ENCODE peak calls at places on chromosomes 4 and X, in eight cellular contexts. One of them, this sample, is unnamed.

GRCh38 chr4:8008391-8008790 is 68.7 kb upstream of the AFAP1 start:
- DNase-seq in WTC11: no peak
- DNase-seq in fibroblast of the aortic adventitia: no peak
- DNase-seq in K562: no peak
- DNase-seq in H9: no peak
- DNase-seq in Calu3: no peak
- DNase-seq in astrocyte of the cerebellum: no peak
- DNase-seq in foreskin fibroblast: no peak
- DNase-seq in this sample: no peak

GRCh38 chr4:6041794-6042193 is 23.6 kb upstream of the C4orf50 start:
- DNase-seq in WTC11: no peak
- DNase-seq in H9: no peak
- DNase-seq in astrocyte of the cerebellum: no peak
- DNase-seq in K562: no peak
- DNase-seq in Calu3: no peak
- DNase-seq in foreskin fibroblast: no peak
- DNase-seq in fibroblast of the aortic adventitia: no peak
- DNase-seq in this sample: no peak

GRCh38 chr4:165493359-165493758 is 114.6 kb downstream of the CPE start:
- DNase-seq in astrocyte of the cerebellum: peak; percentile 46
- DNase-seq in foreskin fibroblast: peak; percentile 74
- DNase-seq in H9: peak; percentile 91
- DNase-seq in Calu3: peak; percentile 73
- DNase-seq in WTC11: peak; percentile 88
- DNase-seq in K562: peak; percentile 82
- DNase-seq in fibroblast of the aortic adventitia: peak; percentile 60
- DNase-seq in this sample: peak; percentile 87

GRCh38 chr4:10086506-10087120 is 30.0 kb downstream of the WDR1 start:
- DNase-seq in H9: no peak
- DNase-seq in WTC11: no peak
- DNase-seq in K562: no peak
- DNase-seq in foreskin fibroblast: no peak
- DNase-seq in astrocyte of the cerebellum: no peak
- DNase-seq in fibroblast of the aortic adventitia: no peak
- DNase-seq in Calu3: no peak
- DNase-seq in this sample: no peak

GRCh38 chrX:124239324-124239723 is 93.1 kb upstream of the TEX13D start:
- DNase-seq in WTC11: no peak
- DNase-seq in H9: no peak
- DNase-seq in astrocyte of the cerebellum: no peak
- DNase-seq in K562: no peak
- DNase-seq in fibroblast of the aortic adventitia: no peak
- DNase-seq in Calu3: no peak
- DNase-seq in foreskin fibroblast: no peak
- DNase-seq in this sample: no peak

GRCh38 chr4:2182981-2183380 is 58.9 kb downstream of the HAUS3 start:
- DNase-seq in Calu3: no peak
- DNase-seq in WTC11: no peak
- DNase-seq in H9: no peak
- DNase-seq in fibroblast of the aortic adventitia: peak; percentile 35
- DNase-seq in astrocyte of the cerebellum: no peak
- DNase-seq in K562: no peak
- DNase-seq in foreskin fibroblast: no peak
- DNase-seq in this sample: no peak

GRCh38 chr4:129364747-129365452 is 268.9 kb downstream of the C4orf33 start:
- DNase-seq in K562: no peak
- DNase-seq in astrocyte of the cerebellum: no peak
- DNase-seq in H9: no peak
- DNase-seq in Calu3: no peak
- DNase-seq in WTC11: no peak
- DNase-seq in fibroblast of the aortic adventitia: no peak
- DNase-seq in foreskin fibroblast: no peak
- DNase-seq in this sample: no peak

GRCh38 chr4:6591305-6591704 is 16.3 kb downstream of the MAN2B2 start:
- DNase-seq in Calu3: no peak
- DNase-seq in H9: no peak
- DNase-seq in K562: peak; percentile 71
- DNase-seq in foreskin fibroblast: no peak
- DNase-seq in astrocyte of the cerebellum: no peak
- DNase-seq in WTC11: no peak
- DNase-seq in fibroblast of the aortic adventitia: no peak
- DNase-seq in this sample: no peak

GRCh38 chr4:37928896-37929537 is 31.2 kb upstream of the PTTG2 start:
- DNase-seq in astrocyte of the cerebellum: no peak
- DNase-seq in fibroblast of the aortic adventitia: no peak
- DNase-seq in foreskin fibroblast: no peak
- DNase-seq in H9: no peak
- DNase-seq in WTC11: no peak
- DNase-seq in Calu3: no peak
- DNase-seq in K562: no peak
- DNase-seq in this sample: no peak

GRCh38 chr4:173538148-173538902 is 8.3 kb upstream of the HAND2 start:
- DNase-seq in H9: no peak
- DNase-seq in foreskin fibroblast: peak; percentile 41
- DNase-seq in Calu3: no peak
- DNase-seq in astrocyte of the cerebellum: no peak
- DNase-seq in WTC11: peak; percentile 49
- DNase-seq in K562: no peak
- DNase-seq in fibroblast of the aortic adventitia: peak; percentile 49
- DNase-seq in this sample: peak; percentile 38

GRCh38 chr4:154084864-154085263 is 296.0 kb upstream of the SFRP2 start:
- DNase-seq in astrocyte of the cerebellum: peak; percentile 11
- DNase-seq in fibroblast of the aortic adventitia: no peak
- DNase-seq in K562: no peak
- DNase-seq in H9: no peak
- DNase-seq in foreskin fibroblast: peak; percentile 45
- DNase-seq in Calu3: no peak
- DNase-seq in WTC11: no peak
- DNase-seq in this sample: no peak

GRCh38 chr4:74365761-74366160 is 816 bp downstream of the EREG start:
- DNase-seq in fibroblast of the aortic adventitia: no peak
- DNase-seq in WTC11: peak; percentile 40
- DNase-seq in Calu3: no peak
- DNase-seq in foreskin fibroblast: peak; percentile 60
- DNase-seq in astrocyte of the cerebellum: no peak
- DNase-seq in H9: peak; percentile 50
- DNase-seq in K562: peak; percentile 53
- DNase-seq in this sample: no peak

GRCh38 chrX:111010151-111010550 is 85.8 kb upstream of the PAK3 start:
- DNase-seq in Calu3: no peak
- DNase-seq in astrocyte of the cerebellum: no peak
- DNase-seq in K562: no peak
- DNase-seq in H9: no peak
- DNase-seq in fibroblast of the aortic adventitia: no peak
- DNase-seq in foreskin fibroblast: no peak
- DNase-seq in WTC11: no peak
- DNase-seq in this sample: no peak

GRCh38 chrX:102899940-102900916 is 36.8 kb upstream of the RAB40AL start:
- DNase-seq in foreskin fibroblast: peak; percentile 76
- DNase-seq in astrocyte of the cerebellum: peak; percentile 55
- DNase-seq in K562: peak; percentile 74
- DNase-seq in fibroblast of the aortic adventitia: peak; percentile 75
- DNase-seq in WTC11: peak; percentile 76
- DNase-seq in H9: peak; percentile 67
- DNase-seq in Calu3: peak; percentile 66
- DNase-seq in this sample: peak; percentile 69

GRCh38 chrX:57587607-57588006 is 4.2 kb upstream of the ZXDB start:
- DNase-seq in H9: no peak
- DNase-seq in astrocyte of the cerebellum: no peak
- DNase-seq in fibroblast of the aortic adventitia: no peak
- DNase-seq in K562: no peak
- DNase-seq in foreskin fibroblast: no peak
- DNase-seq in Calu3: no peak
- DNase-seq in WTC11: no peak
- DNase-seq in this sample: no peak

GRCh38 chr4:15451866-15452765 is 17.6 kb upstream of the CC2D2A start:
- DNase-seq in K562: no peak
- DNase-seq in fibroblast of the aortic adventitia: peak; percentile 96
- DNase-seq in H9: no peak
- DNase-seq in astrocyte of the cerebellum: peak; percentile 90
- DNase-seq in Calu3: no peak
- DNase-seq in foreskin fibroblast: peak; percentile 91
- DNase-seq in WTC11: no peak
- DNase-seq in this sample: no peak

GRCh38 chr4:130808492-130808891 is 1712.5 kb downstream of the C4orf33 start:
- DNase-seq in K562: peak; percentile 1
- DNase-seq in H9: no peak
- DNase-seq in fibroblast of the aortic adventitia: peak; percentile 5
- DNase-seq in Calu3: no peak
- DNase-seq in foreskin fibroblast: no peak
- DNase-seq in astrocyte of the cerebellum: no peak
- DNase-seq in WTC11: no peak
- DNase-seq in this sample: peak; percentile 9

GRCh38 chr4:146329042-146329716 is 114.8 kb downstream of the REELD1 start:
- DNase-seq in Calu3: no peak
- DNase-seq in fibroblast of the aortic adventitia: peak; percentile 84
- DNase-seq in astrocyte of the cerebellum: peak; percentile 11
- DNase-seq in H9: no peak
- DNase-seq in WTC11: no peak
- DNase-seq in foreskin fibroblast: peak; percentile 75
- DNase-seq in K562: no peak
- DNase-seq in this sample: no peak

GRCh38 chrX:119147486-119147885 is 19.9 kb upstream of the KIAA1210 start:
- DNase-seq in K562: no peak
- DNase-seq in Calu3: peak; percentile 32
- DNase-seq in astrocyte of the cerebellum: no peak
- DNase-seq in foreskin fibroblast: no peak
- DNase-seq in H9: no peak
- DNase-seq in fibroblast of the aortic adventitia: no peak
- DNase-seq in WTC11: no peak
- DNase-seq in this sample: no peak

GRCh38 chrX:119150163-119151135 is 22.8 kb upstream of the KIAA1210 start:
- DNase-seq in K562: no peak
- DNase-seq in WTC11: peak; percentile 9
- DNase-seq in H9: peak; percentile 29
- DNase-seq in fibroblast of the aortic adventitia: no peak
- DNase-seq in foreskin fibroblast: no peak
- DNase-seq in Calu3: no peak
- DNase-seq in astrocyte of the cerebellum: no peak
- DNase-seq in this sample: no peak

DNA sequence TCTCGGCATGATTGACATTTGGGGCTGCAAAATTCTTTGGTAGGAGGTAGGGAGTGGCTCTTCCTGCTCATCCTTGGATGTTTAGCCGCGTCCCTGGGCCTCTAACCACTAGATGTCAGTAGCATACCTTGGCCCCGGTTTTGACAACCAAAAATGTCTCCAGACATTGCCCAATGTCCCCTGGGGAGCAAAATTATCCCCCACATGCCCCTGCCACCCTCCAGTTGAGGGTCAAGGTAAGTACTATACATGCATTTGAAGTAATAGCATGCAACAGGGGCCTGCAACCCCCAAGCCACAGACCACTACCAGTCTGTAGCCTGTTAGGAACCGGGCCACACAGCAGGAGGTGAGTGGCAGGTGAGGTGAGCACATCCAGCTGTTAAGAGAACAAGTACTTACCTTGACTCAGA is 17.6 kb upstream of the KIAA1210 start:
- DNase-seq in Calu3: peak; percentile 24
- DNase-seq in astrocyte of the cerebellum: no peak
- DNase-seq in H9: peak; percentile 29
- DNase-seq in K562: peak; percentile 23
- DNase-seq in WTC11: peak; percentile 24
- DNase-seq in fibroblast of the aortic adventitia: peak; percentile 24
- DNase-seq in foreskin fibroblast: peak; percentile 50
- DNase-seq in this sample: peak; percentile 22
- TF ChIP-seq CTCF in Calu3: peak; percentile 32
- TF ChIP-seq CTCF in astrocyte of the cerebellum: peak; percentile 56
- TF ChIP-seq CTCF in H9: peak; percentile 67
- TF ChIP-seq CTCF in K562: peak; percentile 53
- TF ChIP-seq CTCF in WTC11: no peak
- TF ChIP-seq CTCF in fibroblast of the aortic adventitia: peak; percentile 60
- TF ChIP-seq CTCF in foreskin fibroblast: peak; percentile 51
- TF ChIP-seq CTCF in this sample: no peak

DNA sequence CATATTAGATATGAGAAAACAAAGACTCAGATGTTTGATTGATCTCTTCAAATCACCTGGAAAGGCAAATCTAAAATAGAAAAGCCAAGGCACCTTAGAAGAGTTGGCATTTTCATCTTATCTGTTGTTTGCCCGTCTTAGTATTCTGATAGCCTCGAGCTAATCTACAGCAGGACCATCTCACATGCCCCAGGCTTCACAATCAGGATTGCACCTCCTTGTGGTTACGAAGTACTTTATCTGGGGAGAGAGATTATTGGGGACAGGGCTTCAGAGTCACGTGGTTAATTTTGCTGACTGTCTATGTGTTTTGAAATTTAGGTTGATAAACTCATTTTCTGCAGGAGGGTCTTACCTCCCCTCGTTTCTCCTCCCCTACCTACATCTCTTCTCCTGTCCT is 313.1 kb upstream of the ANXA10 start:
- DNase-seq in WTC11: no peak
- DNase-seq in K562: no peak
- DNase-seq in astrocyte of the cerebellum: no peak
- DNase-seq in H9: no peak
- DNase-seq in fibroblast of the aortic adventitia: no peak
- DNase-seq in foreskin fibroblast: no peak
- DNase-seq in Calu3: no peak
- DNase-seq in this sample: no peak
- TF ChIP-seq CTCF in WTC11: no peak
- TF ChIP-seq CTCF in K562: no peak
- TF ChIP-seq CTCF in astrocyte of the cerebellum: no peak
- TF ChIP-seq CTCF in H9: peak; percentile 27
- TF ChIP-seq CTCF in fibroblast of the aortic adventitia: no peak
- TF ChIP-seq CTCF in foreskin fibroblast: no peak
- TF ChIP-seq CTCF in Calu3: no peak
- TF ChIP-seq CTCF in this sample: no peak

GRCh38 chrX:39984191-39984956 is 113.4 kb downstream of the BCOR start:
- DNase-seq in K562: peak; percentile 34
- DNase-seq in astrocyte of the cerebellum: peak; percentile 28
- DNase-seq in WTC11: no peak
- DNase-seq in H9: no peak
- DNase-seq in Calu3: no peak
- DNase-seq in fibroblast of the aortic adventitia: peak; percentile 72
- DNase-seq in foreskin fibroblast: peak; percentile 16
- DNase-seq in this sample: no peak
- TF ChIP-seq CTCF in K562: no peak
- TF ChIP-seq CTCF in astrocyte of the cerebellum: no peak
- TF ChIP-seq CTCF in WTC11: no peak
- TF ChIP-seq CTCF in H9: no peak
- TF ChIP-seq CTCF in Calu3: no peak
- TF ChIP-seq CTCF in fibroblast of the aortic adventitia: no peak
- TF ChIP-seq CTCF in foreskin fibroblast: no peak
- TF ChIP-seq CTCF in this sample: no peak

DNA sequence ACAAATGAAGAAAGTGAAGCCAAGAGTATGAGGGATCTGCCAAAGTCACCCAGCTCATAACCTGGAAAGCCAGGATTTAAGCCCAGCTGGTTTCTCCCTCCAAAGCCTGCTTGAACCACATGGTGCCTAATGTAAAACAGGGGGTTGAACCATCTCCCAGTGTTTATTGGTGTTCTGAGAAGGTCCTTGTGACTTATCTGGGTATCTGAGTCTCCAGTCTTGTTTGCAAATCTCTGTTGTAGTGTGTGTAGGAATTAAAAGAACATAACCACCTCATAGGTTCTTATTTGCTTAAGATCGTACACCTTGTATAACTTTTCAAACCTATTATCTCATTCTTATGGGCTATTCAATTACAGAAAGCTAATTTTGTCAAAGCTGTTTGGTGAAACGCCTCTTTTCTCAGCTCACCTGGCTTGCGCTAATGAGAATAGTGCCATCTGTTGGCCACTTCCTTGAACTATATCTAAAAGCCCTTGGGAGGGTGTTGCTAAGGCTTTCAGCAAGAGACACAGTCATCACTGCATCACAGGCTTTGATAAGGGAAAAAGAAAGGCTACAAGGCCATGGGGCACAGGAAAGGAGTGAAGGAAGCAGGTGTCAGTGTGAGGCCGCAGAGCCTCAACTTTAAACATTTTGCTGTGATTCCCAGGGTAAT is 34.0 kb downstream of the ETDB start:
- DNase-seq in H9: peak; percentile 53
- DNase-seq in WTC11: no peak
- DNase-seq in fibroblast of the aortic adventitia: peak; percentile 77
- DNase-seq in foreskin fibroblast: peak; percentile 71
- DNase-seq in K562: peak; percentile 77
- DNase-seq in astrocyte of the cerebellum: peak; percentile 44
- DNase-seq in Calu3: peak; percentile 55
- DNase-seq in this sample: peak; percentile 24
- TF ChIP-seq CTCF in H9: peak; percentile 70
- TF ChIP-seq CTCF in WTC11: peak; percentile 14
- TF ChIP-seq CTCF in fibroblast of the aortic adventitia: peak; percentile 64
- TF ChIP-seq CTCF in foreskin fibroblast: peak; percentile 52
- TF ChIP-seq CTCF in K562: peak; percentile 74
- TF ChIP-seq CTCF in astrocyte of the cerebellum: peak; percentile 65
- TF ChIP-seq CTCF in Calu3: peak; percentile 20
- TF ChIP-seq CTCF in this sample: peak; percentile 24

This sample was measured in endothelial cell.